ENCODE peak calls at places on chromosome 4, in nine cellular contexts. H is kidney, M is A549, A is AG04449, D is brain microvascular endothelial cell, K is GM23248, S is left ventricle myocardium inferior, B is AG10803, W is NT2/D1. T is an unnamed sample.

GRCh38 chr4:187550256-187550950 is 445.2 kb upstream of the ZFP42 start:
- DNase-seq in K (no peak), B (peak; percentile 52), S (no peak), A (no peak), D (peak; percentile 28), M (peak; percentile 4), H (no peak), W (no peak), T (peak; percentile 10)

GRCh38 chr4:150211821-150212445 is 133.7 kb downstream of the DCLK2 start:
- DNase-seq in H (no peak), D (no peak), S (no peak), A (no peak), M (no peak), W (no peak), K (peak; percentile 39), B (peak; percentile 87), T (no peak)

GRCh38 chr4:107243141-107243779 is 207.1 kb upstream of the DKK2 start:
- DNase-seq in S (no peak), H (no peak), B (peak; percentile 68), M (no peak), K (peak; percentile 79), W (no peak), A (no peak), D (no peak), T (peak; percentile 74)

GRCh38 chr4:15368906-15369305 is 58.9 kb upstream of the C1QTNF7 start:
- DNase-seq in H (no peak), S (no peak), B (peak; percentile 83), W (no peak), M (no peak), K (peak; percentile 74), D (peak; percentile 13), A (peak; percentile 75), T (no peak)

GRCh38 chr4:6584865-6585264 is 9.9 kb downstream of the MAN2B2 start:
- DNase-seq in K (no peak), A (no peak), D (no peak), B (no peak), M (no peak), W (no peak), S (no peak), H (peak; percentile 51), T (no peak)

GRCh38 chr4:140774510-140774909 is 18.3 kb upstream of the TBC1D9 start:
- DNase-seq in A (no peak), D (no peak), S (no peak), W (no peak), H (no peak), K (no peak), B (no peak), M (no peak), T (no peak)

GRCh38 chr4:184748251-184748652 is 14.4 kb upstream of the CENPU start:
- DNase-seq in A (no peak), K (no peak), B (no peak), D (no peak), S (peak; percentile 65), M (no peak), W (no peak), H (no peak), T (no peak)

GRCh38 chr4:161097821-161098220 is 1066.0 kb downstream of the FSTL5 start:
- DNase-seq in A (no peak), S (no peak), B (no peak), W (no peak), K (no peak), M (no peak), D (no peak), H (no peak), T (no peak)

GRCh38 chr4:176761872-176762271 is 30.9 kb downstream of the VEGFC start:
- DNase-seq in H (no peak), A (no peak), S (no peak), W (no peak), K (no peak), B (no peak), M (no peak), D (no peak), T (no peak)

DNA sequence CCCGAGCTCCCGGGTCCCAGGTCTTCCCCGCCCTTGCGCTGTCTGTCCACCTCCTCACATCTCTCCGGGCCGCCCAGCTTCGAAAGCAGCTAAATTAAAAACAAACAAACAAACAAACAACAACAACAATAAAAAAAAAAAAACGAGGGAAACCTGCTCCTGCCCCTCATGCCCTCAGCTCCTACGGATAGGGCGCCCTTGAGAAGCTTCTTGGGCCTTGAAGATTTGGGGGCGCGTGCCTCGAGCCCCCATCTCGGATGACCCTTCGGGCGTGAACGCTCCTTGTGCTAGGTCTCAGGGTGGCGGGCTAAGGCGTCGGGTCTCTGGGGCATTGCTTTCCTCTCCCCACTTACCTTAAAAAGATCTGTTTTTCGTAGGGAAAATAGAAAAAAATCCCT is 696 bp downstream of the NDNF start:
- DNase-seq in B (no peak), K (no peak), A (no peak), H (peak; percentile 61), W (no peak), D (no peak), M (no peak), S (no peak), T (no peak)
- H3K4me3 ChIP-seq in B (peak overlapping the region; percentile 69), K (peak overlapping the region; percentile 84), A (peak overlapping the region; percentile 57), H (peak overlapping the region; percentile 32), W (peak overlapping the region; percentile 59), D (peak overlapping the region; percentile 59), M (peak overlapping the region; percentile 51), S (peak overlapping the region; percentile 80), T (peak overlapping the region; percentile 28)

DNA sequence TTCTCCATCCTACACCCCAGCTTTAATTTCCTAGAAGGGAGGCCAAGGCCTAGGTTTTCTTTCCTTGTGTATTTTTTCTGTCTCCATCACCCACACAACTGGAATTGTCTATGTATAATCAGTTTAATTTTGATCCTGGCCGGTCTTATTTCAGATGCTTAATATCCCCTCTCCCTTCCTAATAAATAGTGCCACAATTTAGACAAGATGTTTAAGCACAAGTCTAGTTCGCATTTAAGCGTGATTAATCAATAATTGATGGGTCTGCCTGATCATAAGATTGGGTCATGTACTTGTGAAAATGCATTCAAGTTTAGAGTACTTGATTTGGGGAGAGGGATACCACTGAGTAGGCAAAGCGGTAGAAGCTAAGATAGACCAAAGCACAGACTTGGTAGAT is 2.4 kb downstream of the BMP2K start:
- DNase-seq in A (no peak), D (no peak), S (no peak), W (no peak), K (no peak), M (no peak), B (no peak), H (no peak), T (no peak)
- H3K4me3 ChIP-seq in A (peak overlapping the region; percentile 9), D (no peak overlapping the region), S (peak overlapping the region; percentile 90), W (peak overlapping the region; percentile 8), K (peak overlapping the region; percentile 84), M (no peak overlapping the region), B (peak overlapping the region; percentile 90), H (peak overlapping the region; percentile 94), T (no peak overlapping the region)

DNA sequence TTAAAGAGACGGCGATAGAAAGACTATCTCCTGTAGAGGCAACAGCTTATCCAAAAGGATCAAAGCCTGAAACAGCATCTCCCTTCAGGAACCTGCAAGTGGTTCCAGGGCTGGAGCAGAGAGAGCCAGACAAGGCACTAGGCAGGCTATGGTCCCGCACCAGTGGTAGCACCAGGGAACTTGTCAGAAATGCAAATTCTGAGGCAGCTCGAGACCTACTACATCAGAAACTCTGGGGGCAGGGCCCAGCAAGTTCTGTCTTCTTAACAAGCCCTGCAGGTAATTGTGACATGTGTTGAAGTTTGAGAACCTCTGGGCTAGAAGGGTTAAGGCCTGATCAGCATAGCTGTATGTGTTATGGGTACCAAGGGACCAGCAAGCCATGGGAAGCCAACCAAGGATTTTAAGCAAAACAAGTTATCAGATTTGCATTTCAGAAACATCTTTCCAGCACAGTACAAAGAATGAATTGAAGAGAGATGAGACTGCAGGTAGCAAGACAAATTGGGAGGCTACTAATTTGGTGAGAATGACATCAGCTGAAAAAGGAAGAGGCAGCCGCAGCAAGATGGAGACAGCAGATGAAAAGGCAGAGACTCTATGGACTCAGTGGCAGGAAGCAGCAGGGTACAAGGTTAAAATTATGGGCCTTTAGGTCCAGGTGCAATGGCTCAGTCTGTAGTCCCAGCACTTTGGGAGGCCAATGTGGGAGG is 139.7 kb downstream of the TSPAN5 start:
- DNase-seq in K (no peak), A (no peak), S (no peak), M (no peak), D (no peak), H (no peak), W (no peak), B (no peak), T (no peak)
- H3K4me3 ChIP-seq in K (no peak overlapping the region), A (no peak overlapping the region), S (no peak overlapping the region), M (no peak overlapping the region), D (no peak overlapping the region), H (no peak overlapping the region), W (no peak overlapping the region), B (no peak overlapping the region), T (no peak overlapping the region)

GRCh38 chr4:102560743-102561341 is 59.7 kb downstream of the NFKB1 start:
- DNase-seq in M (no peak), D (no peak), S (no peak), W (no peak), B (no peak), H (no peak), K (no peak), A (no peak), T (no peak)
- H3K4me3 ChIP-seq in M (no peak overlapping the region), D (no peak overlapping the region), S (no peak overlapping the region), W (no peak overlapping the region), B (no peak overlapping the region), H (no peak overlapping the region), K (no peak overlapping the region), A (no peak overlapping the region), T (no peak overlapping the region)